ENCODE peak calls at places on chromosomes 4 and X, in seven cellular contexts. Y, W, B, K, T, L and Q are unnamed samples.

GRCh38 chrX:128396601-128397000 is 344.4 kb upstream of the ACTRT1 start:
- DNase-seq in T (no peak), W (no peak), B (no peak), L (no peak), K (no peak), Y (no peak), Q (no peak)

GRCh38 chr4:115944146-115944905 is 830.9 kb upstream of the NDST4 start:
- DNase-seq in B (no peak), L (no peak), K (no peak), Y (no peak), W (no peak), T (no peak), Q (no peak)

GRCh38 chr4:96293806-96294205 is 453.9 kb downstream of the PDHA2 start:
- DNase-seq in K (no peak), Y (no peak), T (no peak), W (no peak), L (no peak), B (no peak), Q (no peak)

GRCh38 chrX:119118780-119119395 is 8.7 kb downstream of the KIAA1210 start:
- DNase-seq in T (no peak), L (peak), W (no peak), B (peak), Y (peak), K (peak), Q (peak)

GRCh38 chr4:185779520-185779919 is 32.5 kb downstream of the SORBS2 start:
- DNase-seq in L (peak), K (no peak), B (no peak), T (no peak), Y (no peak), W (no peak), Q (no peak)

GRCh38 chr4:112099701-112100289 is 45.5 kb upstream of the FAM241A start:
- DNase-seq in W (no peak), L (peak), Y (no peak), T (no peak), K (no peak), B (no peak), Q (no peak)

GRCh38 chrX:35919536-35920309 is at the start of gene CFAP47:
- DNase-seq in B (no peak), T (no peak), Y (peak), K (no peak), W (no peak), L (peak), Q (peak)

GRCh38 chrX:110794601-110795000 is 1.0 kb downstream of the CHRDL1 start:
- DNase-seq in W (no peak), B (no peak), T (no peak), K (no peak), Y (no peak), L (no peak), Q (no peak)

GRCh38 chr4:14264437-14264836 is 636.9 kb upstream of the BOD1L1 start:
- DNase-seq in W (no peak), K (no peak), Y (no peak), L (no peak), B (no peak), T (no peak), Q (no peak)

GRCh38 chrX:39196192-39197102 is 395.2 kb downstream of the MID1IP1 start:
- DNase-seq in B (peak), L (peak), Y (no peak), K (no peak), T (peak), W (peak), Q (no peak)

GRCh38 chr4:55373461-55373860 is 22.3 kb upstream of the TMEM165 start:
- DNase-seq in W (no peak), T (no peak), L (no peak), K (no peak), B (no peak), Y (no peak), Q (no peak)

GRCh38 chr4:38055566-38055965 is 95.4 kb downstream of the PTTG2 start:
- DNase-seq in T (no peak), W (no peak), L (no peak), B (no peak), Y (no peak), K (no peak), Q (no peak)

GRCh38 chr4:10098770-10099139 is 17.8 kb downstream of the WDR1 start:
- DNase-seq in B (no peak), W (no peak), T (peak), L (peak), Y (no peak), K (no peak), Q (no peak)

GRCh38 chrX:19532709-19533108 is 17.4 kb upstream of the MAP3K15 start:
- DNase-seq in T (no peak), B (no peak), L (no peak), Y (no peak), W (no peak), K (no peak), Q (no peak)

GRCh38 chr4:62014982-62015739 is 815.0 kb downstream of the ADGRL3 start:
- DNase-seq in L (no peak), B (no peak), T (no peak), K (no peak), W (no peak), Y (no peak), Q (no peak)

GRCh38 chr4:119865789-119866188 is 200.9 kb downstream of the MAD2L1 start:
- DNase-seq in Y (no peak), L (no peak), B (no peak), K (no peak), W (no peak), T (no peak), Q (no peak)

GRCh38 chr4:74056858-74057562 is 18.5 kb upstream of the CXCL3 start:
- DNase-seq in Y (no peak), L (peak), T (no peak), K (no peak), W (no peak), B (no peak), Q (no peak)

GRCh38 chr4:56129431-56129861 is 180.7 kb downstream of the CEP135 start:
- DNase-seq in K (no peak), W (no peak), T (no peak), B (no peak), L (no peak), Y (peak), Q (peak)

GRCh38 chr4:41095973-41096372 is 118.4 kb downstream of the APBB2 start:
- DNase-seq in W (no peak), B (peak), K (no peak), L (peak), T (no peak), Y (no peak), Q (no peak)

GRCh38 chr4:76780781-76781697 is 116.9 kb downstream of the SOWAHB start:
- DNase-seq in L (no peak), W (no peak), T (no peak), Y (no peak), B (no peak), K (no peak), Q (no peak)

GRCh38 chr4:187972135-187972534 is 23.4 kb upstream of the ZFP42 start:
- DNase-seq in Y (no peak), K (no peak), L (no peak), T (no peak), W (no peak), B (no peak), Q (no peak)

GRCh38 chr4:7978489-7978888 is 38.8 kb upstream of the AFAP1 start:
- DNase-seq in L (no peak), T (no peak), W (no peak), B (no peak), K (no peak), Y (peak), Q (peak)
- H3K4me3 ChIP-seq in L (no peak), T (no peak), W (no peak), B (no peak), K (no peak), Y (no peak), Q (no peak)

DNA sequence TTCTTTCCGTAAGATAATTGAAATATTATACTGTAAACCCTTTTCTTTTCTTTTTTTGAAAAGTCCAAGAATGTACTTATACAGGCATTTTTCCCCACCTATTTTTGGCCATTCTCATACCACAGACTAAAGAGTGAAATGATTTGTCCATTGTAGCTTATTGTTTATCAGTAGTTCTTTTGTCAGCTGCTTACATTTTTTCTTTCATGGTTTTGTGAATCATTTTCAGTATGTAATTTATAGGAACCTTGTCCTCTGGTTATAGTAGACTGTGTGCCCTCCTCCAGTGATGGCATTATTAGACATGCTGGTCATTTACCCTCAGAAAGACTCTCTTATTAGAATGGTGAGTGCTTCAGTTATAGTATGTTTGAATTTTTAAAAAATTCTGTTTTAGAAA is 56.7 kb downstream of the CCKAR start:
- DNase-seq in B (no peak), K (no peak), T (no peak), L (no peak), W (no peak), Y (no peak), Q (no peak)
- H3K4me3 ChIP-seq in B (no peak), K (no peak), T (no peak), L (no peak), W (no peak), Y (no peak), Q (no peak)

GRCh38 chr4:113289736-113290135 is 240.3 kb downstream of the ANK2 start:
- DNase-seq in W (no peak), B (no peak), T (no peak), L (peak), Y (no peak), K (no peak), Q (no peak)

GRCh38 chr4:113290666-113291065 is 241.2 kb downstream of the ANK2 start:
- DNase-seq in L (no peak), T (no peak), K (no peak), W (no peak), B (no peak), Y (no peak), Q (no peak)

GRCh38 chr4:113288257-113288656 is 238.8 kb downstream of the ANK2 start:
- DNase-seq in T (no peak), K (no peak), Y (no peak), L (no peak), B (no peak), W (no peak), Q (no peak)

GRCh38 chr4:113288691-113289090 is 239.2 kb downstream of the ANK2 start:
- DNase-seq in W (no peak), K (no peak), T (no peak), L (no peak), B (no peak), Y (no peak), Q (no peak)

DNA sequence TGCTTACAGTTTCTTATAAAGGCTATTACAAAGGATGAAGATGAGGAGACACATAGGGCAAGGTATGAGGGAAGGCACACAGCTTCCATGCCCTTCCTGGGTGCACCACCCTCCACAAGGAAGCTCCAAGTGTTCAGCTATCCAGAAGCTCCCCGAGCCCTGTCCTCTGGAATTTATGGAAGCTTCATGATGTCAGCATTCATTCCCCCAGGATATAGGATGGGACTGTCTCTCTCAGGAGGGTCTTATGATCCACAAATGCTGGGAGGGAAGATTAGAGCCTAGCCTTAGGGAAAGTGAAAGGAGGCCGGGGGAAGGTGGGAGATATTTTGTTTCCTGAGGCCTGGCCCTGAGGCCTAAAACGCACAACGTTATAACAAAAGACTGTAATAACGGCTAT is 236.1 kb downstream of the ANK2 start:
- DNase-seq in Y (no peak), L (no peak), W (no peak), B (no peak), K (no peak), T (no peak), Q (no peak)
- H3K4me3 ChIP-seq in Y (no peak), L (no peak), W (no peak), B (no peak), K (no peak), T (no peak), Q (no peak)

GRCh38 chr4:8580321-8581093 is at the start of gene GPR78:
- DNase-seq in Y (peak), K (peak), L (peak), T (no peak), B (no peak), W (no peak), Q (peak)
- H3K4me3 ChIP-seq in Y (no peak), K (no peak), L (no peak), T (no peak), B (no peak), W (no peak), Q (no peak)